ENCODE peak calls at places on chromosome 21, in five cellular contexts. M is omental fat pad, P is HL-60, Q is PC-3, X is endothelial cell of umbilical vein. L is an unnamed sample.

GRCh38 chr21:44259082-44259705 is 2.5 kb downstream of the DNMT3L start:
- DNase-seq in M (no peak), P (no peak), Q (no peak), X (no peak), L (no peak)

GRCh38 chr21:15793547-15794235 is 63.9 kb downstream of the USP25 start:
- DNase-seq in M (no peak), P (no peak), Q (no peak), X (no peak), L (no peak)

GRCh38 chr21:26732442-26733221 is 112.6 kb downstream of the ADAMTS1 start:
- DNase-seq in M (no peak), P (no peak), Q (peak), X (peak), L (peak)

GRCh38 chr21:36881223-36881622 is 85.2 kb downstream of the HLCS start:
- DNase-seq in M (no peak), P (no peak), Q (no peak), X (no peak), L (no peak)

GRCh38 chr21:37811711-37812110 is 104.5 kb downstream of the KCNJ6 start:
- DNase-seq in M (no peak), P (no peak), Q (no peak), X (no peak), L (no peak)

GRCh38 chr21:30209571-30209970 is 6.3 kb downstream of the CLDN8 start:
- DNase-seq in M (no peak), P (no peak), Q (peak), X (no peak), L (no peak)

GRCh38 chr21:17903029-17903806 is 84.1 kb upstream of the C21orf91 start:
- DNase-seq in M (no peak), P (no peak), Q (peak), X (peak), L (no peak)

GRCh38 chr21:17231124-17231523 is 281.7 kb upstream of the CXADR start:
- DNase-seq in M (no peak), P (no peak), Q (no peak), X (no peak), L (no peak)

GRCh38 chr21:28215214-28215954 is 777.3 kb downstream of the LTN1 start:
- DNase-seq in M (no peak), P (no peak), Q (peak), X (no peak), L (peak)

GRCh38 chr21:44083631-44084291 is 23.4 kb upstream of the PWP2 start:
- DNase-seq in M (no peak), P (no peak), Q (no peak), X (peak), L (no peak)

GRCh38 chr21:37153193-37153934 is 80.3 kb downstream of the TTC3 start:
- DNase-seq in M (no peak), P (no peak), Q (peak), X (peak), L (no peak)

GRCh38 chr21:37455504-37455911 is 88.9 kb downstream of the DYRK1A start:
- DNase-seq in M (no peak), P (no peak), Q (no peak), X (peak), L (no peak)

GRCh38 chr21:14901482-14901958 is 163.3 kb downstream of the NRIP1 start:
- DNase-seq in M (no peak), P (no peak), Q (peak), X (no peak), L (peak)

GRCh38 chr21:44444286-44444931 is 10.9 kb upstream of the LRRC3 start:
- DNase-seq in M (no peak), P (no peak), Q (no peak), X (no peak), L (no peak)

GRCh38 chr21:14889080-14889805 is 175.6 kb downstream of the NRIP1 start:
- DNase-seq in M (no peak), P (no peak), Q (peak), X (no peak), L (peak)

GRCh38 chr21:29697555-29698193 is 242.1 kb downstream of the GRIK1 start:
- DNase-seq in M (no peak), P (peak), Q (no peak), X (no peak), L (no peak)

GRCh38 chr21:25323356-25323949 is 283.8 kb downstream of the MRPL39 start:
- DNase-seq in M (no peak), P (no peak), Q (no peak), X (peak), L (no peak)

GRCh38 chr21:39311164-39311563 is 2.3 kb downstream of the BRWD1 start:
- DNase-seq in M (no peak), P (no peak), Q (no peak), X (no peak), L (no peak)

GRCh38 chr21:28334407-28334806 is 658.3 kb downstream of the LTN1 start:
- DNase-seq in M (no peak), P (no peak), Q (peak), X (no peak), L (peak)

DNA sequence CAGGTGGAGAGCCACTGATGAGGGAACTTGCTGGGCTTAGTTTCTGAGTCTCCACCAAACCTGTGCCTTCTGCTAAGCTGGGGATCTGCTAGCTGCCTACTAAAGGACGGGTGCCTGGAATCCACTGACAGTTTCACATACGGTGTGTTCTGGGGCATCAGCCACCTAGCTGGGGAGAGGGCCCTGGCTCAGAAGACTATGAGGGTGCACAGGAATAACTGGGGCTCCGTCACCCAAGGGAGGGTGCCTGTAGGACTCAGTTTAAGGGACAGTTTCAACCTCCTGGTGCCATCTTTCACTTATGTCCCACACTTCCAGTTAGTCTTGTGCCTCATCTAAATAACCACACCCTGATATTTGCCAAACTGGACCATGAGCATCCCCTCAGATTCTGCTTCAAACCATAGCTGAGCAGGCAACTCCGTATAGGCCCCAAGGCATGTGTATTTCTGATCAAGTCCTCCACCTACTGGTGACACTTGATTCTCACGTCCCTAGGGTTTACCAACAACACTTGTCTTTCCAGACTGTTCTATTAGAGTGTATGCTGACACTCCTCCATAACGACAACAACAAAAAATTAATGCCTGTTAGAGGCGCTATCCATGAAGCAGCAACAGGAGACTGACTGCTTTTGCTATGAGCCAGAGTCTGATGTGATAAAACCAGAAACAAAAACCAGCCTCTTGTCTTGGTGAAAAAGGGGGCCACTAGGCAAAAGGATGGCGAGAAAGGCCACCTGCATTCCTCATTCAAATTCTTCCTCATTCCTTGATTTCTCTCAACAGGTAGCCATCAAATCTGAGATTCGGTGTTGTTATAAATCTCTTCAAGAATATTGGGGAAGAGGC is 55.0 kb upstream of the PAXBP1 start:
- DNase-seq in M (no peak), P (no peak), Q (peak), X (peak), L (peak)
- TF ChIP-seq CTCF in M (no peak), P (peak), Q (peak), X (peak), L (peak)

GRCh38 chr21:45478115-45478801 is 64.0 kb downstream of the SLC19A1 start:
- DNase-seq in M (no peak), P (peak), Q (peak), X (peak), L (no peak)
- TF ChIP-seq CTCF in M (peak), P (peak), Q (peak), X (peak), L (peak)

DNA sequence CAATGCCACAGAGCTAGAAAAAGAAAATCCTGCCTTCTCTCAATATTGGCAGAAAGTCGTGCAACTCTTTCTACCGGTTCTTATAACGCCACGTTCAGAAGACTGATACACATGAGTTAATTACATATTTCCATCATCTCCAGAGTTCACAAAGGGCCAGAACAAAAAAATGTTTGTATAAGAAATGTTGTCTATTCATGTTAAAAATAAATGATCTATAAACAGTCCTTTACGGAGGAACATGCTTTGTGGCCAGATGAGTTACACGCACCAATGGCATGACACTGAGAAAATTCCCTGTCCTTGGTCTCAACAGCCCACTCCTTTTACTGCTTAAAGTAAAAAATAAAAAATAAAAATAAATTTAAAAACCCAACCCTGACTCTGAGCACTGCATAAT is 29.5 kb downstream of the C2CD2 start:
- DNase-seq in M (no peak), P (no peak), Q (no peak), X (no peak), L (no peak)
- TF ChIP-seq CTCF in M (no peak), P (no peak), Q (no peak), X (no peak), L (no peak)

GRCh38 chr21:34582506-34583150 is 32.3 kb downstream of the RCAN1 start:
- DNase-seq in M (no peak), P (no peak), Q (peak), X (peak), L (peak)
- TF ChIP-seq CTCF in M (no peak), P (peak), Q (peak), X (peak), L (peak)

GRCh38 chr21:31682625-31683024 is 23.1 kb downstream of the SOD1 start:
- DNase-seq in M (no peak), P (no peak), Q (no peak), X (no peak), L (no peak)

GRCh38 chr21:31687108-31687507 is 27.6 kb downstream of the SOD1 start:
- DNase-seq in M (no peak), P (no peak), Q (no peak), X (no peak), L (no peak)

GRCh38 chr21:31686272-31686913 is 26.9 kb downstream of the SOD1 start:
- DNase-seq in M (no peak), P (no peak), Q (no peak), X (no peak), L (no peak)

GRCh38 chr21:31684918-31685317 is 25.4 kb downstream of the SOD1 start:
- DNase-seq in M (no peak), P (no peak), Q (no peak), X (no peak), L (no peak)

GRCh38 chr21:31683029-31683428 is 23.5 kb downstream of the SOD1 start:
- DNase-seq in M (no peak), P (no peak), Q (peak), X (no peak), L (no peak)
- TF ChIP-seq CTCF in M (no peak), P (no peak), Q (peak), X (no peak), L (no peak)

DNA sequence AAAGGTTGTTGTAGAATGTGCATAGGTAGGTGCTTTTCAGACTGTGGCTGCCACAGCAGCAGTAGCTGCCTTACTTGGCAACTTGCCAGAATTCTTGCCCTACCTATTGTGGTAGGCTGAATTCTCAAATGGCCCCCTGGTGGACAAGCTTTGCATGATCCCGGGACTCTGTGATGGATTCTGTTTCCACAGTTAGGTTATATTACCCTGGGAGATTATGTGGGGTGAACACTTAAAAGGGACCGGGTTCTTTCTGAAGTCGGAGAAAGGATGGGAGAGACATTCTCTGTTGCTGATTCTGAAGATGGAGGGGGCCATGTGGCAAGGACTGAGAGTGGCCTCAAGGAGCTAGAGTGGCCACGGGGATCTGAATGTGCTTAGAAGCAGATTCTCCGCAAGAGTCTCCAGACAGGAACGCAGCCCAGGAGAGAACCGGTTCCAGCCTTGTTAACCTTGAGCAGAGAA is 32.1 kb upstream of the KCNE1 start:
- DNase-seq in M (peak), P (peak), Q (peak), X (peak), L (peak)
- TF ChIP-seq CTCF in M (peak), P (peak), Q (peak), X (peak), L (peak)

DNA sequence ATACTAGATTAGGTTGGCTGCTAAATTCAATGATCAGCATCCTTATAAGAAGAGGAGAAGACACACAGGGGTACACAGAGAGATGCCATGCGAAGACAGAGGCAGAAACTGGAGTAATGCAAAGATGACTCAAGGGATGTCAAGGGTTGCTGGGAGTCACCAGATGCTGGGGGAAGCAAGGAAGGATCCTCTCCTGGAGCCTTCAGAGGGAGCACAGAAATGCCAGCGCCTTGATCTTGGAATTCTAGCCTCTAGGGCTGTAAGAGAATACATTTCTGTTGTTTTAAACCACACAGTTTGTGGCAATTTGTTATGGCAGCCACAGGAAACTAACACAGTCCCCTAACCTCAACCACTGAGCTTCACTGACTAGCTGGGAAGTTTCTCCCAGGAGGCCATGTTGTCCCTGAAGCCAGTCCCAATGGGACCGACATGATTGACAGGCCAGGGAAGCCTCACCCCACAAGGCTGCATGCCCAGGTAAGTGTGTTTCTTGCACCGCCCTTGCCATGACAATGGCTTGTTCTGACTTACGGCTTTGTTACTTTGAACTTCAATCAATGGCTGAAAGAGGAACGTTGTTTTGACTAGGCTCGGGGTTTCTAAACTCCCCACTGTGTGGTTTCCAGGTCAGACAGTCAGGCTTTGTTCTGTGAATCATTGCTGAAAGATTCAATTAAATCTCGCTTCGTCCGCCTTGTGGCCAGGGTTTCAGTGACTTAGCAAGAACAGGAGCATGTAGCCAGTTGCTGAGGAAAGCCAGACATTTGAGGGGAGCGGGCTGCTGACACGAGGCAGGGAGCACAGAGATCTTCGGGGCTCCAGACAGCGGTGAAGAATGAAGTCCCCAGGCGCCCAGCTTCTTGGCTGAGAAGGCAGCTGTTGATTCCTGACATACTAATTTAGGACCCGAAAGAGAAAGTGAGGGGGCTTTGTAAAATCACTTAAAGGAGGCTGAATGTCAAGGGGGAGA is 62.3 kb downstream of the RUNX1 start:
- DNase-seq in M (no peak), P (no peak), Q (peak), X (no peak), L (peak)
- TF ChIP-seq CTCF in M (no peak), P (no peak), Q (peak), X (no peak), L (no peak)

DNA sequence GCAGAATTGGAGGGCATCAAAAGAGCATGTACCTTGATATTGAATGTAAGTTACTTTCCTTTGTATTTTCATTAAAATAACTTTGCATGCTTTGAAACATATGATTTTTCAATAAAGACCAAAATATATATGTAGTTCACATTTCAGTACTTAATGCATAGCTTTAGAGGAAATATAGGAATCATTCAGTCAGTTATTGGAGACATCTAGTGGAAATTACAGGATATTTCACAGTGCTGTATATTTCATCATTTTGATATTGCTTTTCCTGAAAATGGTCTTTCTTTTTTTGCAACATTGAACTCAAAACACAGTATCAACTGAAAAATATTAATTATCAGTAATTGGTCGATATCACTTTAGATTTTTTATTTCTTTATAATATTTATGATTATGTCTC is 375.8 kb downstream of the NCAM2 start:
- DNase-seq in M (no peak), P (no peak), Q (no peak), X (no peak), L (no peak)
- TF ChIP-seq CTCF in M (no peak), P (no peak), Q (peak), X (no peak), L (no peak)

GRCh38 chr21:42973991-42974831 is at the start of gene PKNOX1:
- DNase-seq in M (peak), P (peak), Q (peak), X (peak), L (peak)
- TF ChIP-seq CTCF in M (no peak), P (no peak), Q (no peak), X (peak), L (no peak)

GRCh38 chr21:42049578-42050430 is 21.3 kb upstream of the UMODL1 start:
- DNase-seq in M (no peak), P (no peak), Q (no peak), X (no peak), L (no peak)
- TF ChIP-seq CTCF in M (no peak), P (no peak), Q (no peak), X (no peak), L (no peak)